ENCODE peak calls at places on chromosome 7, in four cellular contexts. Z is activated CD4-positive, alpha-beta T cell treated with anti-CD3 and anti-CD28 coated beads, Interleukin-2, amount 50 U/mL, for 1 hour; P is OCI-LY7; H is hypothalamus. B is an unnamed sample.

GRCh38 chr7:123727071-123727837 is 21.5 kb downstream of the WASL start:
- DNase-seq in Z (no peak), P (no peak), H (no peak), B (no peak)

GRCh38 chr7:36266683-36267082 is 113.6 kb downstream of the EEPD1 start:
- DNase-seq in Z (no peak), P (no peak), H (no peak), B (no peak)

GRCh38 chr7:3861371-3861770 is 560.3 kb downstream of the SDK1 start:
- DNase-seq in Z (no peak), P (no peak), H (no peak), B (no peak)

GRCh38 chr7:123916240-123916724 is 8.8 kb upstream of the SPAM1 start:
- DNase-seq in Z (no peak), P (peak), H (no peak), B (no peak)

GRCh38 chr7:45402480-45403218 is 171.5 kb upstream of the ADCY1 start:
- DNase-seq in Z (no peak), P (no peak), H (no peak), B (no peak)

GRCh38 chr7:74656911-74657691 is 417 bp upstream of the GTF2I start:
- DNase-seq in Z (peak), P (peak), H (peak), B (peak)

GRCh38 chr7:25926439-25926838 is 225.6 kb upstream of the NFE2L3 start:
- DNase-seq in Z (no peak), P (no peak), H (no peak), B (no peak)

GRCh38 chr7:25025218-25025671 is 45.3 kb upstream of the OSBPL3 start:
- DNase-seq in Z (no peak), P (no peak), H (no peak), B (no peak)

GRCh38 chr7:30771859-30772429 is 727 bp downstream of the MINDY4 start:
- DNase-seq in Z (no peak), P (no peak), H (no peak), B (no peak)

GRCh38 chr7:106057962-106058901 is 53.9 kb downstream of the SYPL1 start:
- DNase-seq in Z (no peak), P (peak), H (peak), B (no peak)

GRCh38 chr7:158831738-158832091 is 2.4 kb upstream of the ESYT2 start:
- DNase-seq in Z (no peak), P (no peak), H (no peak), B (no peak)

GRCh38 chr7:47087866-47088265 is 494.0 kb downstream of the TNS3 start:
- DNase-seq in Z (no peak), P (no peak), H (no peak), B (no peak)